ENCODE peak calls at places on chromosomes 1 and 21, in ten cellular contexts. One of them, this sample, is unnamed.

GRCh38 chr1:152167835-152168534 is 9.0 kb upstream of the RPTN start:
- DNase-seq in colonic mucosa: no peak
- DNase-seq in CD8-positive, alpha-beta T cell: no peak
- DNase-seq in tibial nerve: no peak
- DNase-seq in astrocyte of the spinal cord: peak; percentile 76
- DNase-seq in pancreas: no peak
- DNase-seq in fibroblast of the aortic adventitia: peak; percentile 74
- DNase-seq in IMR-90: peak; percentile 8
- DNase-seq in lower lobe of right lung: no peak
- DNase-seq in fibroblast of mammary gland: peak; percentile 93
- DNase-seq in this sample: peak; percentile 69

GRCh38 chr1:33436557-33437296 is 5.8 kb upstream of the PHC2 start:
- DNase-seq in lower lobe of right lung: no peak
- DNase-seq in pancreas: no peak
- DNase-seq in IMR-90: peak; percentile 28
- DNase-seq in astrocyte of the spinal cord: no peak
- DNase-seq in CD8-positive, alpha-beta T cell: no peak
- DNase-seq in tibial nerve: no peak
- DNase-seq in fibroblast of the aortic adventitia: no peak
- DNase-seq in colonic mucosa: no peak
- DNase-seq in fibroblast of mammary gland: no peak
- DNase-seq in this sample: no peak

GRCh38 chr21:25735895-25736597 is 1.3 kb downstream of the GABPA start:
- DNase-seq in fibroblast of mammary gland: peak; percentile 33
- DNase-seq in pancreas: no peak
- DNase-seq in tibial nerve: no peak
- DNase-seq in fibroblast of the aortic adventitia: peak; percentile 42
- DNase-seq in lower lobe of right lung: no peak
- DNase-seq in CD8-positive, alpha-beta T cell: no peak
- DNase-seq in colonic mucosa: no peak
- DNase-seq in astrocyte of the spinal cord: peak; percentile 67
- DNase-seq in IMR-90: peak; percentile 42
- DNase-seq in this sample: no peak

GRCh38 chr1:154955039-154955717 is 721 bp downstream of the PBXIP1 start:
- DNase-seq in astrocyte of the spinal cord: peak; percentile 80
- DNase-seq in fibroblast of mammary gland: peak; percentile 53
- DNase-seq in tibial nerve: peak; percentile 41
- DNase-seq in IMR-90: peak; percentile 82
- DNase-seq in colonic mucosa: peak; percentile 63
- DNase-seq in lower lobe of right lung: no peak
- DNase-seq in pancreas: peak; percentile 59
- DNase-seq in CD8-positive, alpha-beta T cell: peak; percentile 91
- DNase-seq in fibroblast of the aortic adventitia: peak; percentile 64
- DNase-seq in this sample: no peak

GRCh38 chr1:21966247-21967000 is 10.4 kb upstream of the CELA3B start:
- DNase-seq in lower lobe of right lung: no peak
- DNase-seq in colonic mucosa: no peak
- DNase-seq in IMR-90: peak; percentile 77
- DNase-seq in pancreas: no peak
- DNase-seq in CD8-positive, alpha-beta T cell: no peak
- DNase-seq in fibroblast of mammary gland: peak; percentile 63
- DNase-seq in tibial nerve: no peak
- DNase-seq in astrocyte of the spinal cord: peak; percentile 10
- DNase-seq in fibroblast of the aortic adventitia: peak; percentile 57
- DNase-seq in this sample: peak; percentile 45

GRCh38 chr21:41957991-41958766 is 4.4 kb upstream of the C2CD2 start:
- DNase-seq in astrocyte of the spinal cord: peak; percentile 95
- DNase-seq in tibial nerve: peak; percentile 75
- DNase-seq in fibroblast of the aortic adventitia: peak; percentile 94
- DNase-seq in IMR-90: peak; percentile 98
- DNase-seq in CD8-positive, alpha-beta T cell: no peak
- DNase-seq in lower lobe of right lung: no peak
- DNase-seq in pancreas: peak; percentile 44
- DNase-seq in colonic mucosa: peak; percentile 51
- DNase-seq in fibroblast of mammary gland: peak; percentile 98
- DNase-seq in this sample: peak; percentile 55

GRCh38 chr1:178028973-178029481 is 59.2 kb upstream of the SEC16B start:
- DNase-seq in fibroblast of mammary gland: no peak
- DNase-seq in CD8-positive, alpha-beta T cell: no peak
- DNase-seq in colonic mucosa: no peak
- DNase-seq in pancreas: no peak
- DNase-seq in astrocyte of the spinal cord: no peak
- DNase-seq in tibial nerve: no peak
- DNase-seq in lower lobe of right lung: no peak
- DNase-seq in IMR-90: no peak
- DNase-seq in fibroblast of the aortic adventitia: no peak
- DNase-seq in this sample: no peak

GRCh38 chr1:220239213-220239612 is 33.0 kb downstream of the RAB3GAP2 start:
- DNase-seq in CD8-positive, alpha-beta T cell: no peak
- DNase-seq in colonic mucosa: no peak
- DNase-seq in fibroblast of mammary gland: no peak
- DNase-seq in tibial nerve: no peak
- DNase-seq in IMR-90: no peak
- DNase-seq in astrocyte of the spinal cord: no peak
- DNase-seq in lower lobe of right lung: no peak
- DNase-seq in fibroblast of the aortic adventitia: no peak
- DNase-seq in pancreas: no peak
- DNase-seq in this sample: no peak

GRCh38 chr1:30750751-30751291 is 6.8 kb downstream of the LAPTM5 start:
- DNase-seq in colonic mucosa: no peak
- DNase-seq in IMR-90: no peak
- DNase-seq in fibroblast of the aortic adventitia: no peak
- DNase-seq in pancreas: no peak
- DNase-seq in astrocyte of the spinal cord: no peak
- DNase-seq in tibial nerve: no peak
- DNase-seq in CD8-positive, alpha-beta T cell: no peak
- DNase-seq in lower lobe of right lung: no peak
- DNase-seq in fibroblast of mammary gland: no peak
- DNase-seq in this sample: no peak

GRCh38 chr1:22399421-22400091 is 52.1 kb upstream of the ZBTB40 start:
- DNase-seq in fibroblast of mammary gland: no peak
- DNase-seq in tibial nerve: no peak
- DNase-seq in pancreas: no peak
- DNase-seq in colonic mucosa: no peak
- DNase-seq in CD8-positive, alpha-beta T cell: no peak
- DNase-seq in fibroblast of the aortic adventitia: no peak
- DNase-seq in lower lobe of right lung: no peak
- DNase-seq in IMR-90: no peak
- DNase-seq in astrocyte of the spinal cord: no peak
- DNase-seq in this sample: no peak

GRCh38 chr1:178651742-178652141 is 73.3 kb upstream of the RALGPS2 start:
- DNase-seq in fibroblast of the aortic adventitia: peak; percentile 33
- DNase-seq in pancreas: no peak
- DNase-seq in fibroblast of mammary gland: peak; percentile 75
- DNase-seq in lower lobe of right lung: no peak
- DNase-seq in CD8-positive, alpha-beta T cell: no peak
- DNase-seq in astrocyte of the spinal cord: peak; percentile 15
- DNase-seq in tibial nerve: no peak
- DNase-seq in IMR-90: peak; percentile 83
- DNase-seq in colonic mucosa: no peak
- DNase-seq in this sample: no peak

GRCh38 chr1:146016891-146017290 is 4.6 kb downstream of the HJV start:
- DNase-seq in CD8-positive, alpha-beta T cell: no peak
- DNase-seq in fibroblast of the aortic adventitia: peak; percentile 53
- DNase-seq in colonic mucosa: no peak
- DNase-seq in pancreas: no peak
- DNase-seq in astrocyte of the spinal cord: no peak
- DNase-seq in fibroblast of mammary gland: peak; percentile 69
- DNase-seq in lower lobe of right lung: no peak
- DNase-seq in IMR-90: no peak
- DNase-seq in tibial nerve: no peak
- DNase-seq in this sample: no peak

GRCh38 chr1:86377341-86377740 is 18.8 kb downstream of the ODF2L start:
- DNase-seq in tibial nerve: no peak
- DNase-seq in lower lobe of right lung: no peak
- DNase-seq in fibroblast of the aortic adventitia: no peak
- DNase-seq in astrocyte of the spinal cord: no peak
- DNase-seq in colonic mucosa: no peak
- DNase-seq in CD8-positive, alpha-beta T cell: no peak
- DNase-seq in fibroblast of mammary gland: no peak
- DNase-seq in pancreas: no peak
- DNase-seq in IMR-90: no peak
- DNase-seq in this sample: no peak

GRCh38 chr1:111488669-111489068 is 14.8 kb downstream of the ADORA3 start:
- DNase-seq in fibroblast of mammary gland: no peak
- DNase-seq in lower lobe of right lung: no peak
- DNase-seq in pancreas: no peak
- DNase-seq in IMR-90: no peak
- DNase-seq in tibial nerve: no peak
- DNase-seq in fibroblast of the aortic adventitia: no peak
- DNase-seq in CD8-positive, alpha-beta T cell: no peak
- DNase-seq in colonic mucosa: no peak
- DNase-seq in astrocyte of the spinal cord: no peak
- DNase-seq in this sample: no peak

GRCh38 chr1:168972887-168973286 is 133.6 kb upstream of the ATP1B1 start:
- DNase-seq in pancreas: peak; percentile 13
- DNase-seq in IMR-90: no peak
- DNase-seq in fibroblast of mammary gland: no peak
- DNase-seq in fibroblast of the aortic adventitia: peak; percentile 7
- DNase-seq in colonic mucosa: no peak
- DNase-seq in lower lobe of right lung: peak; percentile 54
- DNase-seq in CD8-positive, alpha-beta T cell: no peak
- DNase-seq in astrocyte of the spinal cord: no peak
- DNase-seq in tibial nerve: no peak
- DNase-seq in this sample: no peak

DNA sequence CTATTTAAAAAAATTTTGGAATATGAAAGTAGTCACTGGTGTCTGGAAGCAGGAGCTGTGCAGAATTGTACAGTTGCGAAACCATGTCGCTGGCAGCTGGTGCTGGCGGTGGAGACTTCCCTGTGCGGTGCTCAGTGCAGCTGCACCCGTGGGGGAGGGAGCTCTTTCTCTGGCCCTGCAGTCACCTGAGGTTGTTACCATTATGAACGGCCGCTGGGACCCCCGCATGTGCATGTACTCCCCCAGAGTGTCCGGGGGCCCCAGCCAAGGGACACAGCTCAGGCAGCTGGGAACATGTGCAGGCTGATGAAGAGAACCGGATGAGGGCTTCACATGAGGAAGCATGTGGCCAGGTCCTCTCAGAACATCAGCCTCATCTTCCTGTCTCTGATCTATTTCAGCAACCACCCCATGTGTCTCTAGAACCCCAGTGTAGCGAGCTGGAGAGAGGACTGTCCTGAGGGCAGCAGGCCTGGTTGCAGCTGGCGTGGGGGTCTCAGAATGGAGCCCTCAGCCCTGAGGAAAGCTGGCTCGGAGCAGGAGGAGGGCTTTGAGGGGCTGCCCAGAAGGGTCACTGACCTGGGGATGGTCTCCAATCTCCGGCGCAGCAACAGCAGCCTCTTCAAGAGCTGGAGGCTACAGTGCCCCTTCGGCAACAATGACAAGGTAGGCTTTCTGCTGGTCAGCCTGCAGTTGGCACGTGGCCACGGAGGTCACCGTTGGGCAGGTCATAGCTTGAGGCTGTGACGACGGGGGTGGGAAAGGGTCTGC is at the start of gene TRPM2:
- DNase-seq in colonic mucosa: no peak
- DNase-seq in lower lobe of right lung: peak; percentile 80
- DNase-seq in fibroblast of mammary gland: peak; percentile 30
- DNase-seq in CD8-positive, alpha-beta T cell: peak; percentile 70
- DNase-seq in pancreas: no peak
- DNase-seq in fibroblast of the aortic adventitia: peak; percentile 16
- DNase-seq in astrocyte of the spinal cord: no peak
- DNase-seq in tibial nerve: peak; percentile 45
- DNase-seq in IMR-90: no peak
- DNase-seq in this sample: no peak
- H3K4me3 ChIP-seq in colonic mucosa: peak within 1 kb of the TSS; percentile 20
- H3K4me3 ChIP-seq in lower lobe of right lung: peak within 1 kb of the TSS; percentile 42
- H3K4me3 ChIP-seq in fibroblast of mammary gland: no peak within 1 kb of the TSS
- H3K4me3 ChIP-seq in CD8-positive, alpha-beta T cell: peak within 1 kb of the TSS; percentile 11
- H3K4me3 ChIP-seq in pancreas: no peak within 1 kb of the TSS
- H3K4me3 ChIP-seq in fibroblast of the aortic adventitia: no peak within 1 kb of the TSS
- H3K4me3 ChIP-seq in astrocyte of the spinal cord: no peak within 1 kb of the TSS
- H3K4me3 ChIP-seq in tibial nerve: peak within 1 kb of the TSS; percentile 36
- H3K4me3 ChIP-seq in IMR-90: no peak within 1 kb of the TSS
- H3K4me3 ChIP-seq in this sample: no peak within 1 kb of the TSS

GRCh38 chr1:56409112-56409691 is 170.2 kb downstream of the PLPP3 start:
- DNase-seq in colonic mucosa: peak; percentile 70
- DNase-seq in tibial nerve: no peak
- DNase-seq in lower lobe of right lung: peak; percentile 71
- DNase-seq in fibroblast of mammary gland: no peak
- DNase-seq in IMR-90: no peak
- DNase-seq in CD8-positive, alpha-beta T cell: no peak
- DNase-seq in fibroblast of the aortic adventitia: no peak
- DNase-seq in astrocyte of the spinal cord: no peak
- DNase-seq in pancreas: peak; percentile 55
- DNase-seq in this sample: no peak
- TF ChIP-seq CTCF in colonic mucosa: peak; percentile 59
- TF ChIP-seq CTCF in tibial nerve: peak; percentile 24
- TF ChIP-seq CTCF in lower lobe of right lung: peak; percentile 39
- TF ChIP-seq CTCF in fibroblast of mammary gland: peak; percentile 11
- TF ChIP-seq CTCF in IMR-90: no peak
- TF ChIP-seq CTCF in CD8-positive, alpha-beta T cell: no peak
- TF ChIP-seq CTCF in fibroblast of the aortic adventitia: no peak
- TF ChIP-seq CTCF in astrocyte of the spinal cord: peak; percentile 9
- TF ChIP-seq CTCF in pancreas: peak; percentile 40
- TF ChIP-seq CTCF in this sample: no peak

DNA sequence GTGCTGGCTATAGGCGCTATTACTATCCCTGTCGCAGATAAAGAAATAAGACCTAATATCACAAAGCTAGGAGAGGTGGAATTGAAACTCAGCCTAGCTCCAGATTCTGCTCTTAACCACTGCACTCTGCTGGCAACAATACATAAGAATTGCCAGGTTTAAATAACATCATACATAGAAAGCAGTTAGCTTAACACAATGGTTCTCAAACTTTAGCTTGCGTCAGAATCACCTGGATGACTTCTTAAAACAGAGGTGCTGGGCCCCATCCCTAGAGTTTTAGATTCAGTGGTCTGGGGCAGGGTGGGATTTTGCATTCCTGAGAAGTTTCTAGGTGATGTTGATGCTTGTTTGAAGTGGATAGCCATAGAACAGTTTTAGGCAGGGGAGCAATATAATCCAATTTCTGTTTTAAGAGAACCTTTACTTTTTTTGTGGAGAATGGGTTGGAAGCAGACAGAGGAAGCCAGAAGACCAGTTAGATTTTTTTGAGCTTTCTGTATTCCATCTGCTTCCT is 1.1 kb upstream of the POMGNT1 start:
- DNase-seq in fibroblast of mammary gland: no peak
- DNase-seq in fibroblast of the aortic adventitia: no peak
- DNase-seq in CD8-positive, alpha-beta T cell: no peak
- DNase-seq in pancreas: no peak
- DNase-seq in colonic mucosa: no peak
- DNase-seq in astrocyte of the spinal cord: no peak
- DNase-seq in IMR-90: no peak
- DNase-seq in tibial nerve: no peak
- DNase-seq in lower lobe of right lung: no peak
- DNase-seq in this sample: no peak
- H3K4me3 ChIP-seq in fibroblast of mammary gland: peak overlapping the region; percentile 80
- H3K4me3 ChIP-seq in fibroblast of the aortic adventitia: peak overlapping the region; percentile 93
- H3K4me3 ChIP-seq in CD8-positive, alpha-beta T cell: no peak overlapping the region
- H3K4me3 ChIP-seq in pancreas: no peak overlapping the region
- H3K4me3 ChIP-seq in colonic mucosa: peak overlapping the region; percentile 61
- H3K4me3 ChIP-seq in astrocyte of the spinal cord: no peak overlapping the region
- H3K4me3 ChIP-seq in IMR-90: no peak overlapping the region
- H3K4me3 ChIP-seq in tibial nerve: peak overlapping the region; percentile 86
- H3K4me3 ChIP-seq in lower lobe of right lung: peak overlapping the region; percentile 93
- H3K4me3 ChIP-seq in this sample: peak overlapping the region; percentile 1

DNA sequence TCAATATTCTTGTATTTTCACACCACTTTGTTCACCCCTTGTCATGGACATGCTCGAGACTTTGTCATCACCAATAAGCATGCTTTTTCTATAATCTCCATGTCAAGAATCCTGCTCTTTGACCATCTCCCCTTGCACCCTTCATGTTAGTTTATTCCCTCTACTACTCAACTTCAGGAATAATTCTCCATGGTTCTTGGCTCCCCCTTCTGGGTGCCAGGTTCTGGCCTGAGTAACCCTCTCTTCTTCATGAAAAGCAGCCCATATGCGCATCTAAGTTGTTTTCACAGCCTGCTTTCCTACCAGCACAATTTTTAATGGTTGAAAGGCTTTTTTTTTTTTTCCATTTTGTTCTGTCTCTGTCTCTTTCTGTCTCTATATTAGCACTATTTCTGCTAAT is 160.7 kb downstream of the LEPR start:
- DNase-seq in fibroblast of the aortic adventitia: peak; percentile 15
- DNase-seq in CD8-positive, alpha-beta T cell: no peak
- DNase-seq in pancreas: no peak
- DNase-seq in tibial nerve: no peak
- DNase-seq in fibroblast of mammary gland: peak; percentile 2
- DNase-seq in lower lobe of right lung: no peak
- DNase-seq in colonic mucosa: no peak
- DNase-seq in IMR-90: no peak
- DNase-seq in astrocyte of the spinal cord: no peak
- DNase-seq in this sample: no peak
- TF ChIP-seq CTCF in fibroblast of the aortic adventitia: peak; percentile 42
- TF ChIP-seq CTCF in CD8-positive, alpha-beta T cell: no peak
- TF ChIP-seq CTCF in pancreas: no peak
- TF ChIP-seq CTCF in tibial nerve: no peak
- TF ChIP-seq CTCF in fibroblast of mammary gland: peak; percentile 7
- TF ChIP-seq CTCF in lower lobe of right lung: peak; percentile 11
- TF ChIP-seq CTCF in colonic mucosa: no peak
- TF ChIP-seq CTCF in IMR-90: peak; percentile 29
- TF ChIP-seq CTCF in astrocyte of the spinal cord: peak; percentile 43
- TF ChIP-seq CTCF in this sample: peak; percentile 27